ENCODE peak calls at places on chromosomes 1 and 21, in nine cellular contexts. G is DMS153; M is esophagus squamous epithelium; J is stimulated activated CD4-positive, alpha-beta T cell treated with anti-CD3 and anti-CD28 coated beads, Interleukin-1b, Interleukin-23, amount 100 ng/mL, for 24 hours; K is NCI-H510A; V is activated naive CD8-positive, alpha-beta T cell treated with anti-CD3 and anti-CD28 coated beads for 36 hours; Z is head of caudate nucleus; N is posterior cingulate gyrus; C is upper lobe of right lung. D is an unnamed sample.

GRCh38 chr1:183600136-183600535 is 9.9 kb upstream of the NCF2 start:
- DNase-seq in G (no peak), M (no peak), J (no peak), K (no peak), V (no peak), Z (no peak), N (no peak), C (no peak), D (no peak)

GRCh38 chr1:87334351-87335174 is 5.9 kb downstream of the LMO4 start:
- DNase-seq in G (no peak), M (no peak), J (no peak), K (no peak), V (peak), Z (peak), N (no peak), C (peak), D (peak)

GRCh38 chr1:159000627-159001026 is 9.1 kb upstream of the IFI16 start:
- DNase-seq in G (peak), M (no peak), J (no peak), K (no peak), V (no peak), Z (peak), N (peak), C (peak), D (peak)

GRCh38 chr1:239616686-239617085 is 230.3 kb downstream of the CHRM3 start:
- DNase-seq in G (no peak), M (no peak), J (no peak), K (no peak), V (no peak), Z (no peak), N (no peak), C (no peak), D (no peak)

GRCh38 chr1:154962238-154962678 is 676 bp upstream of the PYGO2 start:
- DNase-seq in G (no peak), M (no peak), J (no peak), K (no peak), V (no peak), Z (no peak), N (no peak), C (peak), D (peak)

GRCh38 chr1:85042413-85042812 is 5.9 kb downstream of the MCOLN3 start:
- DNase-seq in G (no peak), M (no peak), J (no peak), K (no peak), V (no peak), Z (no peak), N (no peak), C (no peak), D (no peak)

GRCh38 chr1:65172936-65173335 is 24.9 kb downstream of the AK4 start:
- DNase-seq in G (no peak), M (no peak), J (no peak), K (no peak), V (no peak), Z (no peak), N (no peak), C (no peak), D (no peak)

GRCh38 chr1:152501704-152502103 is 8.9 kb upstream of the LCE5A start:
- DNase-seq in G (no peak), M (no peak), J (no peak), K (no peak), V (no peak), Z (no peak), N (no peak), C (no peak), D (no peak)

GRCh38 chr1:23643668-23644554 is 47.7 kb upstream of the RPL11 start:
- DNase-seq in G (no peak), M (no peak), J (no peak), K (no peak), V (no peak), Z (no peak), N (no peak), C (no peak), D (no peak)

GRCh38 chr1:53068314-53069084 is 6.5 kb downstream of the PODN start:
- DNase-seq in G (no peak), M (no peak), J (no peak), K (no peak), V (no peak), Z (peak), N (peak), C (no peak), D (no peak)

GRCh38 chr1:217703326-217703725 is 72.2 kb downstream of the SPATA17 start:
- DNase-seq in G (no peak), M (no peak), J (no peak), K (no peak), V (no peak), Z (no peak), N (no peak), C (no peak), D (no peak)

GRCh38 chr21:31108969-31109368 is 70.7 kb upstream of the KRTAP19-8 start:
- DNase-seq in G (no peak), M (no peak), J (no peak), K (no peak), V (no peak), Z (no peak), N (no peak), C (no peak), D (peak)

GRCh38 chr1:75787524-75787923 is 1.5 kb downstream of the RABGGTB start:
- DNase-seq in G (no peak), M (no peak), J (no peak), K (no peak), V (no peak), Z (no peak), N (no peak), C (no peak), D (no peak)

GRCh38 chr1:172496678-172497077 is 36.3 kb upstream of the SUCO start:
- DNase-seq in G (no peak), M (no peak), J (no peak), K (no peak), V (no peak), Z (no peak), N (no peak), C (no peak), D (no peak)

GRCh38 chr1:98388431-98388830 is 273.1 kb upstream of the SNX7 start:
- DNase-seq in G (no peak), M (no peak), J (no peak), K (no peak), V (no peak), Z (no peak), N (no peak), C (no peak), D (peak)

GRCh38 chr1:174165471-174166137 is 6.3 kb downstream of the RABGAP1L start:
- DNase-seq in G (no peak), M (no peak), J (no peak), K (no peak), V (no peak), Z (peak), N (no peak), C (no peak), D (peak)

GRCh38 chr1:16905112-16905855 is 9.5 kb downstream of the RNU1-2 start:
- DNase-seq in G (peak), M (no peak), J (peak), K (peak), V (peak), Z (no peak), N (no peak), C (no peak), D (peak)

GRCh38 chr1:25675729-25676476 is 59.3 kb downstream of the MAN1C1 start:
- DNase-seq in G (peak), M (no peak), J (peak), K (no peak), V (peak), Z (no peak), N (no peak), C (peak), D (no peak)

GRCh38 chr1:154407866-154408777 is 3.0 kb downstream of the IL6R start:
- DNase-seq in G (no peak), M (no peak), J (no peak), K (no peak), V (no peak), Z (no peak), N (no peak), C (peak), D (peak)

GRCh38 chr1:186325239-186325638 is 49.8 kb downstream of the TPR start:
- DNase-seq in G (no peak), M (no peak), J (no peak), K (no peak), V (no peak), Z (no peak), N (no peak), C (no peak), D (no peak)

GRCh38 chr1:83692524-83693336 is 306.2 kb downstream of the TTLL7 start:
- DNase-seq in G (peak), M (no peak), J (no peak), K (peak), V (no peak), Z (peak), N (peak), C (no peak), D (peak)

GRCh38 chr1:165623624-165624023 is 7.4 kb upstream of the MGST3 start:
- DNase-seq in G (no peak), M (no peak), J (no peak), K (no peak), V (no peak), Z (no peak), N (no peak), C (no peak), D (no peak)

GRCh38 chr1:203519053-203519770 is 25.3 kb downstream of the OPTC start:
- DNase-seq in G (no peak), M (no peak), J (no peak), K (no peak), V (no peak), Z (peak), N (no peak), C (no peak), D (no peak)

GRCh38 chr1:56390540-56390867 is 188.9 kb downstream of the PLPP3 start:
- DNase-seq in G (no peak), M (no peak), J (no peak), K (no peak), V (no peak), Z (no peak), N (no peak), C (no peak), D (no peak)

GRCh38 chr1:55190092-55190491 is 25.1 kb downstream of the USP24 start:
- DNase-seq in G (no peak), M (no peak), J (no peak), K (no peak), V (no peak), Z (no peak), N (no peak), C (no peak), D (no peak)

GRCh38 chr21:46295177-46295711 is 9.1 kb downstream of the YBEY start:
- DNase-seq in G (no peak), M (no peak), J (no peak), K (no peak), V (no peak), Z (peak), N (no peak), C (no peak), D (no peak)

GRCh38 chr1:154547333-154547732 is 11.1 kb downstream of the UBE2Q1 start:
- DNase-seq in G (no peak), M (no peak), J (no peak), K (no peak), V (no peak), Z (no peak), N (no peak), C (no peak), D (no peak)

GRCh38 chr1:173454966-173455524 is 22.1 kb upstream of the PRDX6 start:
- DNase-seq in G (no peak), M (no peak), J (no peak), K (no peak), V (no peak), Z (no peak), N (no peak), C (no peak), D (no peak)

GRCh38 chr1:50271968-50272578 is 151.2 kb downstream of the DMRTA2 start:
- DNase-seq in G (peak), M (no peak), J (no peak), K (no peak), V (no peak), Z (peak), N (peak), C (peak), D (peak)

GRCh38 chr1:14140800-14141526 is 441.0 kb downstream of the PRDM2 start:
- DNase-seq in G (no peak), M (no peak), J (no peak), K (no peak), V (no peak), Z (peak), N (no peak), C (peak), D (peak)

GRCh38 chr1:183233113-183233512 is 47.0 kb downstream of the LAMC2 start:
- DNase-seq in G (no peak), M (no peak), J (no peak), K (no peak), V (no peak), Z (no peak), N (no peak), C (no peak), D (no peak)

D was measured in midbrain.